ENCODE peak calls at places on chromosome 19, in six cellular contexts. O, Z, F, U, R and L are unnamed samples.
A peak's percentile ranks its signal among the peaks of the same experiment; 100 is the strongest.

GRCh38 chr19:34023381-34023780 is 148.9 kb upstream of the LSM14A start:
- DNase-seq in F (peak; percentile 21), U (no peak), R (no peak), O (no peak), Z (no peak), L (no peak)

GRCh38 chr19:6887326-6887725 is at the start of gene ADGRE1:
- DNase-seq in R (no peak), Z (no peak), O (no peak), F (no peak), U (no peak), L (no peak)

GRCh38 chr19:23972161-23972560 is 57.5 kb downstream of the ZNF726 start:
- DNase-seq in F (no peak), U (peak; percentile 6), Z (no peak), R (no peak), O (no peak), L (no peak)

GRCh38 chr19:36040495-36040894 is 7.8 kb upstream of the CLIP3 start:
- DNase-seq in U (no peak), Z (no peak), O (no peak), F (no peak), R (no peak), L (no peak)

GRCh38 chr19:41926028-41926860 is 2.0 kb downstream of the ERFL start:
- DNase-seq in U (peak; percentile 71), R (no peak), Z (no peak), F (no peak), O (no peak), L (no peak)

GRCh38 chr19:16585808-16586476 is 13.7 kb upstream of the SLC35E1 start:
- DNase-seq in U (no peak), O (no peak), F (no peak), R (no peak), Z (no peak), L (peak; percentile 17)

GRCh38 chr19:30148039-30148438 is 206.0 kb downstream of the URI1 start:
- DNase-seq in O (peak; percentile 89), Z (no peak), R (no peak), U (no peak), F (no peak), L (no peak)

GRCh38 chr19:32870154-32870573 is 597 bp upstream of the SLC7A9 start:
- DNase-seq in R (no peak), Z (no peak), U (no peak), O (no peak), F (peak; percentile 54), L (no peak)

DNA sequence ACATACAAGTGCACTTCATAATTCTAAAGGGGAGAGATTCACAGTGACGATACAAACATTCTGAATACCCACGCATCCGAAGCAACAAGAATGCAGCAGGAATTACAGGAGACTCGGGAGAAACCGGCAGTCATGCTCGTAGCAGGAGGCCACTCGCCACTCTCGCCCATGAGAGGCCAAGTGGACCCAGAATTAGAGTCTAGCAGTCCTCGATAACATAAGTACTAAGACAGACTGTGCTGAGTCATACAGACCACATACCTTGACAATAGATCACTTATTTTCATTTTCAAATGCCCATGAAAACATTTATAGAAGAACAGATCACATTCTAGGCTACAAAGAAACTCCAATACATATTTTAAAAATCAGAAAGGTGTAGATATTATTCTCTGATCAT is 299.1 kb upstream of the TSHZ3 start:
- DNase-seq in O (no peak), R (no peak), Z (no peak), U (no peak), F (no peak), L (no peak)
- TF ChIP-seq REST in O (no peak), R (no peak), Z (no peak), U (no peak), F (no peak), L (no peak)

GRCh38 chr19:58085348-58085875 is 12.6 kb downstream of the ZSCAN18 start:
- DNase-seq in O (no peak), F (peak; percentile 11), R (no peak), Z (no peak), U (peak; percentile 35), L (no peak)
- TF ChIP-seq REST in O (no peak), F (no peak), R (no peak), Z (no peak), U (no peak), L (no peak)

GRCh38 chr19:4986056-4986455 is 17.1 kb downstream of the KDM4B start:
- DNase-seq in F (no peak), R (no peak), Z (no peak), U (no peak), O (no peak), L (no peak)
- TF ChIP-seq REST in F (no peak), R (no peak), Z (no peak), U (no peak), O (no peak), L (no peak)

GRCh38 chr19:18487576-18488402 is 34.1 kb downstream of the ELL start:
- DNase-seq in R (no peak), U (no peak), O (no peak), F (no peak), Z (no peak), L (no peak)
- TF ChIP-seq REST in R (no peak), U (no peak), O (no peak), F (no peak), Z (no peak), L (no peak)

GRCh38 chr19:45771331-45771933 is 2.4 kb upstream of the SIX5 start:
- DNase-seq in Z (no peak), O (no peak), U (no peak), F (peak; percentile 62), R (no peak), L (no peak)
- TF ChIP-seq REST in Z (no peak), O (no peak), U (no peak), F (no peak), R (no peak), L (no peak)

DNA sequence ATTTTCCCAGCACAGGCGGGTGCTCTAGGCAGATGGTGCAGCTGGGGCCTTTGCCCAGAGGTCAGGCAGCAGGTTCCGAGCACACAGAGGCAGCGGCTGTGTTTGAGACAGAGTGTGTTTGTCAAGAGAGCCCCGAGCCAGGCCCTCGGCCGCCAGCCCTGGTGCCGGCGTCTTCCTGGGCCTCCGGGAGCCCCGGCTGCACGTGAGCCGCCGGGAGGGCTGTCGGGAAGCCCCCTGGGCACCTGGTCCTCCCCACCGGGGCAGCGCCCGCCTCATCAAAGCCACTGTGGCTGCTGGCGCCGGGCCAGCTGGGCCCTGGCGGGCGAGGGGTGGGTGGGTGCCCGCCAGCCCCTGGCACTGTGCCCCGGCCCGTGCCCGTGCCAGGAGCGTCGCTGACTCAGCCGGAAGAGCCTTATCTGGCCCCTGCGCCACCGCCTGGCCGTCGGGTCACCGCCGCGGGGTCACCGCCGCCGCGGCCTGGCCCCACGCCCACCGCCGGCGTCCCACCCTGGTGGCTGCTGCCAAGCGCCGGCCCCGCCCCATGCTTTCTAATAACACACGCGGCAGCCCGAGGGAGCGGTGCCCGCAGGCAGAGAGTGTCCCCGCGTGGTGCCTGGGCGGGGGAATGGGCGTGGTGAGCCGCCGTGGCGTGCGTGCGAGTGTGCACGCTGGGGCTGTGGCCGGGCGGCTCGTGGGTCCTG is 14.9 kb downstream of the ARID3A start:
- DNase-seq in R (no peak), Z (no peak), F (no peak), U (peak; percentile 93), O (peak; percentile 68), L (no peak)
- TF ChIP-seq REST in R (no peak), Z (no peak), F (no peak), U (peak; percentile 9), O (no peak), L (no peak)

GRCh38 chr19:12828494-12828893 is 5.9 kb downstream of the RTBDN start:
- DNase-seq in F (peak; percentile 92), U (peak; percentile 92), O (no peak), Z (no peak), R (no peak), L (peak; percentile 27)
- TF ChIP-seq REST in F (no peak), U (no peak), O (no peak), Z (no peak), R (no peak), L (no peak)

GRCh38 chr19:44738603-44739585 is 9.6 kb upstream of the BCL3 start:
- DNase-seq in Z (no peak), F (no peak), O (peak; percentile 96), U (no peak), R (no peak), L (peak; percentile 65)
- TF ChIP-seq REST in Z (no peak), F (no peak), O (no peak), U (no peak), R (no peak), L (no peak)